ENCODE peak calls at places on chromosome 12, in ten cellular contexts. One of them, this sample, is unnamed.

GRCh38 chr12:113118142-113118541 is 17.4 kb downstream of the RASAL1 start:
- DNase-seq in aorta: no peak
- DNase-seq in right cardiac atrium: no peak
- DNase-seq in lung: no peak
- DNase-seq in CD8-positive, alpha-beta T cell: no peak
- DNase-seq in upper lobe of right lung: no peak
- DNase-seq in hepatocyte: no peak
- DNase-seq in HCT116: no peak
- DNase-seq in OCI-LY7: no peak
- DNase-seq in left ventricle myocardium inferior: no peak
- DNase-seq in this sample: no peak

GRCh38 chr12:48454675-48455074 is 17.7 kb upstream of the ANP32D start:
- DNase-seq in HCT116: peak
- DNase-seq in upper lobe of right lung: no peak
- DNase-seq in right cardiac atrium: no peak
- DNase-seq in left ventricle myocardium inferior: no peak
- DNase-seq in lung: no peak
- DNase-seq in aorta: no peak
- DNase-seq in OCI-LY7: peak
- DNase-seq in hepatocyte: peak
- DNase-seq in CD8-positive, alpha-beta T cell: no peak
- DNase-seq in this sample: no peak

GRCh38 chr12:56152132-56152755 is at the start of gene MYL6B:
- DNase-seq in hepatocyte: peak
- DNase-seq in OCI-LY7: peak
- DNase-seq in aorta: peak
- DNase-seq in left ventricle myocardium inferior: peak
- DNase-seq in HCT116: peak
- DNase-seq in CD8-positive, alpha-beta T cell: peak
- DNase-seq in lung: peak
- DNase-seq in right cardiac atrium: peak
- DNase-seq in upper lobe of right lung: peak
- DNase-seq in this sample: peak

GRCh38 chr12:60259241-60259640 is 663.4 kb downstream of the SLC16A7 start:
- DNase-seq in hepatocyte: no peak
- DNase-seq in right cardiac atrium: no peak
- DNase-seq in aorta: no peak
- DNase-seq in upper lobe of right lung: no peak
- DNase-seq in left ventricle myocardium inferior: no peak
- DNase-seq in OCI-LY7: no peak
- DNase-seq in CD8-positive, alpha-beta T cell: no peak
- DNase-seq in HCT116: no peak
- DNase-seq in lung: no peak
- DNase-seq in this sample: no peak

GRCh38 chr12:98235301-98235700 is 280.1 kb upstream of the TMPO start:
- DNase-seq in hepatocyte: no peak
- DNase-seq in upper lobe of right lung: no peak
- DNase-seq in OCI-LY7: no peak
- DNase-seq in left ventricle myocardium inferior: no peak
- DNase-seq in lung: no peak
- DNase-seq in aorta: no peak
- DNase-seq in CD8-positive, alpha-beta T cell: no peak
- DNase-seq in right cardiac atrium: no peak
- DNase-seq in HCT116: no peak
- DNase-seq in this sample: no peak

GRCh38 chr12:94553130-94553519 is 93.5 kb upstream of the CEP83 start:
- DNase-seq in aorta: no peak
- DNase-seq in right cardiac atrium: no peak
- DNase-seq in left ventricle myocardium inferior: no peak
- DNase-seq in OCI-LY7: no peak
- DNase-seq in lung: no peak
- DNase-seq in hepatocyte: no peak
- DNase-seq in HCT116: peak
- DNase-seq in upper lobe of right lung: no peak
- DNase-seq in CD8-positive, alpha-beta T cell: no peak
- DNase-seq in this sample: peak

GRCh38 chr12:55717397-55718007 is 1.7 kb downstream of the BLOC1S1 start:
- DNase-seq in HCT116: no peak
- DNase-seq in aorta: peak
- DNase-seq in OCI-LY7: no peak
- DNase-seq in left ventricle myocardium inferior: no peak
- DNase-seq in right cardiac atrium: peak
- DNase-seq in hepatocyte: no peak
- DNase-seq in upper lobe of right lung: no peak
- DNase-seq in lung: no peak
- DNase-seq in CD8-positive, alpha-beta T cell: no peak
- DNase-seq in this sample: no peak

GRCh38 chr12:86256169-86256568 is at the start of gene MGAT4C:
- DNase-seq in hepatocyte: peak
- DNase-seq in lung: no peak
- DNase-seq in aorta: no peak
- DNase-seq in left ventricle myocardium inferior: no peak
- DNase-seq in CD8-positive, alpha-beta T cell: no peak
- DNase-seq in upper lobe of right lung: no peak
- DNase-seq in right cardiac atrium: no peak
- DNase-seq in HCT116: no peak
- DNase-seq in OCI-LY7: no peak
- DNase-seq in this sample: no peak

GRCh38 chr12:7006639-7007038 is 11.6 kb downstream of the LPCAT3 start:
- DNase-seq in CD8-positive, alpha-beta T cell: no peak
- DNase-seq in upper lobe of right lung: no peak
- DNase-seq in hepatocyte: no peak
- DNase-seq in aorta: no peak
- DNase-seq in right cardiac atrium: no peak
- DNase-seq in OCI-LY7: no peak
- DNase-seq in left ventricle myocardium inferior: no peak
- DNase-seq in lung: no peak
- DNase-seq in HCT116: no peak
- DNase-seq in this sample: no peak

GRCh38 chr12:119693511-119693910 is 25.6 kb downstream of the PRKAB1 start:
- DNase-seq in HCT116: no peak
- DNase-seq in hepatocyte: no peak
- DNase-seq in upper lobe of right lung: no peak
- DNase-seq in right cardiac atrium: no peak
- DNase-seq in left ventricle myocardium inferior: no peak
- DNase-seq in OCI-LY7: no peak
- DNase-seq in CD8-positive, alpha-beta T cell: no peak
- DNase-seq in aorta: no peak
- DNase-seq in lung: no peak
- DNase-seq in this sample: no peak

GRCh38 chr12:18967814-18968213 is 161.7 kb upstream of the PLEKHA5 start:
- DNase-seq in CD8-positive, alpha-beta T cell: no peak
- DNase-seq in aorta: no peak
- DNase-seq in left ventricle myocardium inferior: no peak
- DNase-seq in hepatocyte: no peak
- DNase-seq in lung: peak
- DNase-seq in upper lobe of right lung: no peak
- DNase-seq in right cardiac atrium: no peak
- DNase-seq in HCT116: no peak
- DNase-seq in OCI-LY7: no peak
- DNase-seq in this sample: no peak

GRCh38 chr12:125245601-125246345 is 180.5 kb downstream of the AACS start:
- DNase-seq in OCI-LY7: no peak
- DNase-seq in CD8-positive, alpha-beta T cell: no peak
- DNase-seq in right cardiac atrium: no peak
- DNase-seq in left ventricle myocardium inferior: no peak
- DNase-seq in aorta: no peak
- DNase-seq in HCT116: no peak
- DNase-seq in upper lobe of right lung: no peak
- DNase-seq in hepatocyte: peak
- DNase-seq in lung: no peak
- DNase-seq in this sample: peak

GRCh38 chr12:104147346-104147745 is 9.3 kb upstream of the NFYB start:
- DNase-seq in right cardiac atrium: no peak
- DNase-seq in HCT116: no peak
- DNase-seq in CD8-positive, alpha-beta T cell: no peak
- DNase-seq in aorta: no peak
- DNase-seq in lung: peak
- DNase-seq in upper lobe of right lung: no peak
- DNase-seq in left ventricle myocardium inferior: no peak
- DNase-seq in hepatocyte: no peak
- DNase-seq in OCI-LY7: no peak
- DNase-seq in this sample: no peak

GRCh38 chr12:122407208-122407607 is 15.3 kb downstream of the CLIP1 start:
- DNase-seq in lung: no peak
- DNase-seq in upper lobe of right lung: peak
- DNase-seq in right cardiac atrium: no peak
- DNase-seq in OCI-LY7: no peak
- DNase-seq in CD8-positive, alpha-beta T cell: no peak
- DNase-seq in left ventricle myocardium inferior: no peak
- DNase-seq in hepatocyte: no peak
- DNase-seq in aorta: no peak
- DNase-seq in HCT116: no peak
- DNase-seq in this sample: no peak
- H3K27ac ChIP-seq in lung: no peak
- H3K27ac ChIP-seq in upper lobe of right lung: no peak
- H3K27ac ChIP-seq in right cardiac atrium: no peak
- H3K27ac ChIP-seq in OCI-LY7: no peak
- H3K27ac ChIP-seq in CD8-positive, alpha-beta T cell: no peak
- H3K27ac ChIP-seq in left ventricle myocardium inferior: peak
- H3K27ac ChIP-seq in hepatocyte: peak
- H3K27ac ChIP-seq in aorta: no peak
- H3K27ac ChIP-seq in HCT116: no peak
- H3K27ac ChIP-seq in this sample: peak

DNA sequence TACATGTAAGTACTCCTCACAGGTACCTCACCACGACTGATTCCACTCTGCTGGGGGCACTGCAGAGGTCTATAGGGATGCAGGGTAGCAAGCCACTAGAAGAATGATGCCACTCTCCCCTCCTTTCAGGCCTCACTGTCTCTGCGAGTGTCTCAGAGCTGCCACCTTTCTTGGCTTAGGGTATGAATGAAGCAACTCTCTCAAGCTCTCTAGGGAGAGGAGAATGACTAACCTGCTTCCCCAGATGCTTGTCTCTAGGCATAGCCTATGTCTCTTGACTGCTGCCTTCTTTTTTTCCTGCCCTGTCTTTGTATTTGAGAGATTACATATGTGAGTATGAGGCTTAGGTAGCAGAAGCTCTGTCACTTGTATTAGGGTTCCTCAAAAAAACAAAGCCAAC is 566.5 kb upstream of the ATP2B1 start:
- DNase-seq in aorta: no peak
- DNase-seq in HCT116: no peak
- DNase-seq in lung: no peak
- DNase-seq in left ventricle myocardium inferior: no peak
- DNase-seq in OCI-LY7: no peak
- DNase-seq in right cardiac atrium: no peak
- DNase-seq in upper lobe of right lung: no peak
- DNase-seq in hepatocyte: no peak
- DNase-seq in CD8-positive, alpha-beta T cell: no peak
- DNase-seq in this sample: no peak
- H3K4me3 ChIP-seq in aorta: no peak
- H3K4me3 ChIP-seq in HCT116: no peak
- H3K4me3 ChIP-seq in lung: no peak
- H3K4me3 ChIP-seq in left ventricle myocardium inferior: no peak
- H3K4me3 ChIP-seq in OCI-LY7: no peak
- H3K4me3 ChIP-seq in right cardiac atrium: no peak
- H3K4me3 ChIP-seq in upper lobe of right lung: no peak
- H3K4me3 ChIP-seq in hepatocyte: no peak
- H3K4me3 ChIP-seq in CD8-positive, alpha-beta T cell: no peak
- H3K4me3 ChIP-seq in this sample: no peak

DNA sequence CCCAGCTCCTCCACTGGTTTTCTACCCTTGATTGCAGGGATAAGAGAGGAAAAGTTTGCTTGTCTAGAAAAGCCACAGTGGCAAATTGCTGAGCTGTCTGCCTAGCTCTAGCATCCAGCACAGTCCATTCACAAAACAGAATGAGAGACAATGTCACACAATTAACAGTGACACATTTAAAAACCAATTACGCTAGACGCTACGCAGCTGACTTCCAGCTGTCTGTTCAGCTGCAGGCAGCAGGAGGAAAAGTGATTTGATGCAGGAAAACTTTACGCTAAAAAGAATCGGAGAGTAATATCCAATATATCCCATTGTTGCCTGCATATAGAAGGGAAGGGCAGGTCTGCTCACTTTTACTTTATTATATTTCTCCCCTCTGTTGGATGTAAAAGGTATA is 168.2 kb upstream of the PRICKLE1 start:
- DNase-seq in hepatocyte: no peak
- DNase-seq in CD8-positive, alpha-beta T cell: no peak
- DNase-seq in OCI-LY7: no peak
- DNase-seq in lung: no peak
- DNase-seq in aorta: no peak
- DNase-seq in left ventricle myocardium inferior: no peak
- DNase-seq in right cardiac atrium: no peak
- DNase-seq in upper lobe of right lung: no peak
- DNase-seq in HCT116: no peak
- DNase-seq in this sample: no peak
- H3K27ac ChIP-seq in hepatocyte: no peak
- H3K27ac ChIP-seq in CD8-positive, alpha-beta T cell: no peak
- H3K27ac ChIP-seq in OCI-LY7: no peak
- H3K27ac ChIP-seq in lung: no peak
- H3K27ac ChIP-seq in aorta: no peak
- H3K27ac ChIP-seq in left ventricle myocardium inferior: no peak
- H3K27ac ChIP-seq in right cardiac atrium: no peak
- H3K27ac ChIP-seq in upper lobe of right lung: no peak
- H3K27ac ChIP-seq in HCT116: no peak
- H3K27ac ChIP-seq in this sample: no peak

GRCh38 chr12:100371146-100371545 is 14.3 kb downstream of the SLC17A8 start:
- DNase-seq in OCI-LY7: no peak
- DNase-seq in CD8-positive, alpha-beta T cell: no peak
- DNase-seq in left ventricle myocardium inferior: no peak
- DNase-seq in lung: no peak
- DNase-seq in HCT116: no peak
- DNase-seq in aorta: no peak
- DNase-seq in hepatocyte: no peak
- DNase-seq in right cardiac atrium: no peak
- DNase-seq in upper lobe of right lung: no peak
- DNase-seq in this sample: no peak
- H3K4me3 ChIP-seq in OCI-LY7: no peak
- H3K4me3 ChIP-seq in CD8-positive, alpha-beta T cell: no peak
- H3K4me3 ChIP-seq in left ventricle myocardium inferior: no peak
- H3K4me3 ChIP-seq in lung: no peak
- H3K4me3 ChIP-seq in HCT116: no peak
- H3K4me3 ChIP-seq in aorta: no peak
- H3K4me3 ChIP-seq in hepatocyte: no peak
- H3K4me3 ChIP-seq in right cardiac atrium: no peak
- H3K4me3 ChIP-seq in upper lobe of right lung: no peak
- H3K4me3 ChIP-seq in this sample: no peak